ENCODE peak calls at places on chromosomes 7 and 10, in nine cellular contexts. B is hepatocyte, V is PC-3, K is GM23248, F is MM.1S, S is HCT116, C is neural progenitor cell, N is GM23338, U is SK-N-SH. H is an unnamed sample.

GRCh38 chr10:88342733-88343310 is 240.3 kb downstream of the RNLS start:
- DNase-seq in B (no peak), V (no peak), K (no peak), F (no peak), S (no peak), C (no peak), N (no peak), U (peak), H (no peak)

GRCh38 chr7:55474944-55475911 is 97.1 kb downstream of the VOPP1 start:
- DNase-seq in B (no peak), V (no peak), K (no peak), F (no peak), S (no peak), C (no peak), N (no peak), U (no peak), H (no peak)

GRCh38 chr7:1234794-1235500 is 2.3 kb downstream of the UNCX start:
- DNase-seq in B (no peak), V (no peak), K (no peak), F (no peak), S (no peak), C (peak), N (peak), U (no peak), H (no peak)

GRCh38 chr10:71835671-71836593 is 15.1 kb downstream of the PSAP start:
- DNase-seq in B (peak), V (no peak), K (peak), F (no peak), S (no peak), C (peak), N (no peak), U (peak), H (peak)

GRCh38 chr7:4631664-4632171 is 50.4 kb upstream of the FOXK1 start:
- DNase-seq in B (peak), V (peak), K (peak), F (no peak), S (peak), C (peak), N (peak), U (peak), H (no peak)

GRCh38 chr7:27576360-27576944 is 86.2 kb downstream of the HIBADH start:
- DNase-seq in B (peak), V (peak), K (peak), F (peak), S (peak), C (peak), N (peak), U (peak), H (peak)

GRCh38 chr7:67487316-67487715 is 490.7 kb downstream of the TYW1 start:
- DNase-seq in B (no peak), V (no peak), K (peak), F (no peak), S (no peak), C (no peak), N (no peak), U (no peak), H (no peak)

GRCh38 chr7:36460811-36461429 is 71.3 kb downstream of the ANLN start:
- DNase-seq in B (no peak), V (no peak), K (no peak), F (no peak), S (no peak), C (no peak), N (no peak), U (no peak), H (no peak)

GRCh38 chr7:130486114-130486962 is 5.5 kb upstream of the MEST start:
- DNase-seq in B (peak), V (peak), K (no peak), F (peak), S (peak), C (peak), N (peak), U (peak), H (peak)

GRCh38 chr10:110529596-110530011 is 31.9 kb downstream of the DUSP5 start:
- DNase-seq in B (no peak), V (no peak), K (peak), F (no peak), S (no peak), C (no peak), N (peak), U (no peak), H (peak)

GRCh38 chr7:22569586-22570321 is 69.8 kb upstream of the STEAP1B start:
- DNase-seq in B (no peak), V (peak), K (no peak), F (no peak), S (no peak), C (no peak), N (no peak), U (no peak), H (no peak)
- TF ChIP-seq EZH2phosphoT487 in B (no peak), V (no peak), K (no peak), F (no peak), S (no peak), C (no peak), N (no peak), U (no peak), H (no peak)

DNA sequence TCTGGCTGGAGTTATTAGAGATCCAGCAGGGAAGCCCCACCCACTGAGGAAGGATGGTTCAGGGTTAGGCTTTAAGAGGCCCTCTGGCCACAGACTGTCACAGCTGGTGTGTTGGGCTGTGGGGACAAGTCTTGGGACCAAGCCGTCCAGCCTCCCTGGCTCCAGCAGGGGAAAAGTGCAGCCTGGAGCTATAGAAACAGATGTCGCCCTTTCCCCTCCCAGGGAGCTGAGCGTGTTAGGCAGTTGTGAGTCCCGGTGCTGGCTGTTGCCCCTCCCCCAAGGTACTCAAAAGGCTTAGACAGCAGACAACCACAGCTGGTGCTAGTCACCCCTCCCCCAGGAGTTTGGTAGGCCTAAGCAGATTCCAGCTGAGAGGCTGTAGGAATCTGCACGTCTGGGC is 143.4 kb downstream of the TMEM168 start:
- DNase-seq in B (no peak), V (no peak), K (no peak), F (no peak), S (no peak), C (peak), N (peak), U (no peak), H (no peak)
- TF ChIP-seq EZH2phosphoT487 in B (no peak), V (no peak), K (no peak), F (no peak), S (no peak), C (no peak), N (no peak), U (no peak), H (no peak)

DNA sequence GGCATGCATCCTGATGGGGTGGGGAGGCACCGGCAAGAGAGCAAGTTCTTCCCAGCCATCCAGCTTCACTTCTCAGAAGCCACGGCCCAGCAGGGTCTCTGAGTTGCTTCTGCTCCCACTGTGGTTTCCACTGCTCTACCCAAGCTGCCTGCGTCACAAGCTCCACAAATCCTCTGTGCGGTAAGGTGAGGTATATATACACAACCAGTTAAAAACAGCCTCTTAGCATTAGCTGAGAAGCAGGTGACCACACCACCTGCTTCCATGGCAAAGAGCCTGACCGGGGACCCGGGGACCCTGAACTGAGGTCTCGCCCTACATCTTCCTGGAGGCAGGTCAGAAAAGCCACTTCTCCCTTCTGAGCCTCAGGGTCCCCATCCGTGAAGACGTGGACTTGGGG is 46.9 kb upstream of the NPFFR1 start:
- DNase-seq in B (no peak), V (no peak), K (no peak), F (no peak), S (no peak), C (no peak), N (no peak), U (no peak), H (no peak)
- TF ChIP-seq EZH2phosphoT487 in B (no peak), V (no peak), K (no peak), F (no peak), S (no peak), C (no peak), N (no peak), U (no peak), H (no peak)

DNA sequence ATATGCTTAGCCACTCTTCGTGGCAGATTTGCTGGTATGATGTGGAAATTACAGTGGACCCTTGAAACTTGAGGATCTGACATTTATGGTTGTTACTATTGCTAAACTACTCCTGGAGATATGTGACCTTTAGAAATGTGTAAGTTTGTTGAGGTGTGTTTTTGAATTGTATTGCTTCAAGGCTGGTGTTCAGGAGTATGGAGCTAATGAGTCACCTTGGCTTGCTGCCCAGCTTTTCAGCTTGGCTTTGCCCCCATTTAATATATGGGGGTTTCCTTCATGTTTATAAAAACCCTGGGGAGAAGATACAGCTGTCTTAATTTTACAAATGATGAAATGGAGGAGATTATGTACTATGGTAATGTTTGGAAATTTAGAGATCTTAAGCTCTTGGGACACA is 11.6 kb downstream of the HBP1 start:
- DNase-seq in B (peak), V (peak), K (peak), F (no peak), S (peak), C (no peak), N (no peak), U (no peak), H (no peak)
- TF ChIP-seq EZH2phosphoT487 in B (no peak), V (no peak), K (no peak), F (no peak), S (no peak), C (no peak), N (no peak), U (no peak), H (no peak)

GRCh38 chr7:155351120-155351870 is 53.6 kb downstream of the INSIG1 start:
- DNase-seq in B (no peak), V (no peak), K (no peak), F (no peak), S (no peak), C (no peak), N (no peak), U (no peak), H (no peak)

GRCh38 chr7:155352076-155352752 is 54.5 kb downstream of the INSIG1 start:
- DNase-seq in B (no peak), V (no peak), K (no peak), F (no peak), S (no peak), C (no peak), N (no peak), U (no peak), H (no peak)

GRCh38 chr7:155352753-155353115 is 55.1 kb downstream of the INSIG1 start:
- DNase-seq in B (no peak), V (no peak), K (no peak), F (no peak), S (no peak), C (no peak), N (no peak), U (no peak), H (no peak)

GRCh38 chr7:155348806-155349205 is 51.1 kb downstream of the INSIG1 start:
- DNase-seq in B (no peak), V (no peak), K (no peak), F (no peak), S (no peak), C (no peak), N (no peak), U (peak), H (no peak)

GRCh38 chr7:155349601-155350331 is 52.1 kb downstream of the INSIG1 start:
- DNase-seq in B (no peak), V (no peak), K (peak), F (no peak), S (no peak), C (peak), N (peak), U (peak), H (no peak)
- TF ChIP-seq EZH2phosphoT487 in B (no peak), V (no peak), K (no peak), F (no peak), S (no peak), C (no peak), N (no peak), U (no peak), H (no peak)

GRCh38 chr7:38748056-38748610 is 117.0 kb upstream of the AMPH start:
- DNase-seq in B (no peak), V (peak), K (peak), F (no peak), S (no peak), C (peak), N (peak), U (peak), H (no peak)

GRCh38 chr7:38746438-38746837 is 115.3 kb upstream of the AMPH start:
- DNase-seq in B (no peak), V (no peak), K (no peak), F (no peak), S (no peak), C (no peak), N (no peak), U (no peak), H (no peak)

GRCh38 chr7:38756521-38756920 is 125.3 kb upstream of the AMPH start:
- DNase-seq in B (no peak), V (peak), K (peak), F (no peak), S (no peak), C (no peak), N (no peak), U (no peak), H (no peak)

GRCh38 chr7:38753347-38753746 is 122.2 kb upstream of the AMPH start:
- DNase-seq in B (no peak), V (no peak), K (no peak), F (no peak), S (no peak), C (no peak), N (no peak), U (no peak), H (no peak)

GRCh38 chr7:38751416-38751815 is 120.2 kb upstream of the AMPH start:
- DNase-seq in B (no peak), V (no peak), K (peak), F (no peak), S (no peak), C (no peak), N (no peak), U (no peak), H (no peak)
- TF ChIP-seq EZH2phosphoT487 in B (no peak), V (no peak), K (no peak), F (no peak), S (no peak), C (no peak), N (no peak), U (no peak), H (no peak)

GRCh38 chr7:105664816-105665525 is 83.7 kb upstream of the EFCAB10 start:
- DNase-seq in B (peak), V (peak), K (peak), F (no peak), S (peak), C (peak), N (peak), U (peak), H (no peak)
- TF ChIP-seq EZH2phosphoT487 in B (no peak), V (no peak), K (no peak), F (no peak), S (no peak), C (no peak), N (no peak), U (no peak), H (no peak)

GRCh38 chr10:28089467-28089866 is 90.6 kb upstream of the ODAD2 start:
- DNase-seq in B (no peak), V (peak), K (peak), F (no peak), S (peak), C (no peak), N (no peak), U (no peak), H (no peak)
- TF ChIP-seq EZH2phosphoT487 in B (no peak), V (no peak), K (no peak), F (no peak), S (no peak), C (no peak), N (no peak), U (no peak), H (no peak)

GRCh38 chr7:46494441-46494840 is 573.4 kb upstream of the IGFBP3 start:
- DNase-seq in B (no peak), V (no peak), K (peak), F (no peak), S (no peak), C (no peak), N (no peak), U (no peak), H (no peak)

GRCh38 chr7:46490406-46490805 is 569.3 kb upstream of the IGFBP3 start:
- DNase-seq in B (no peak), V (peak), K (no peak), F (no peak), S (no peak), C (no peak), N (no peak), U (no peak), H (no peak)

GRCh38 chr7:46492460-46492859 is 571.4 kb upstream of the IGFBP3 start:
- DNase-seq in B (no peak), V (peak), K (no peak), F (no peak), S (no peak), C (no peak), N (no peak), U (no peak), H (no peak)

GRCh38 chr7:46493196-46493595 is 572.1 kb upstream of the IGFBP3 start:
- DNase-seq in B (no peak), V (no peak), K (no peak), F (no peak), S (no peak), C (no peak), N (peak), U (no peak), H (no peak)

DNA sequence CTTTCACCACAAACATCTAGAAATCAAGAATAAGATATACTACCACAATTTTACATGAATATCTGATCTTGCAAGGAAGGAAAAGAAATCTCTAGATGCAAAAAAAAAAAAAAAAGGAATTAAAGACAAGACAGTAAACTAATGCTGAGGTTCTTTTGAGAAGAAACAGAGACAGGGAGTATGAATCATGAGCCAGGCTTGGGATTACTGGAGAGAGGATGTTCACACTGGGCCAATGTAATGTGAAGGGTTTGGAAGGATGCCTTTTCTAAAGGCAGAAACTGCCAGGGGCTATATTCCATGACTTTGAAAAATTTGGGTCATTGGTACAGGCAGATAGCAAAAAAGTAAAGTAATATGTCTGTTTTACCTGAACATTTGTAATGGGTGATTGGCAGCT is 573.0 kb upstream of the IGFBP3 start:
- DNase-seq in B (peak), V (peak), K (peak), F (no peak), S (no peak), C (no peak), N (no peak), U (no peak), H (no peak)
- TF ChIP-seq EZH2phosphoT487 in B (no peak), V (no peak), K (no peak), F (no peak), S (no peak), C (no peak), N (no peak), U (no peak), H (no peak)